ENCODE peak calls at places on chromosomes 5 and 9, in seven cellular contexts. C is Panc1, Z is neural crest cell, Q is HFFc6, V is endothelial cell, N is IMR-90, Y is cardiac fibroblast. J is an unnamed sample.

GRCh38 chr5:115267617-115268016 is 4.9 kb upstream of the PGGT1B start:
- DNase-seq in C (no peak), Z (no peak), Q (peak), V (no peak), N (peak), Y (peak), J (no peak)

GRCh38 chr5:73596705-73597328 is 29.2 kb upstream of the ARHGEF28 start:
- DNase-seq in C (no peak), Z (peak), Q (peak), V (peak), N (peak), Y (peak), J (no peak)

GRCh38 chr9:112361602-112362001 is 18.3 kb upstream of the HSDL2 start:
- DNase-seq in C (no peak), Z (peak), Q (peak), V (peak), N (peak), Y (peak), J (no peak)

GRCh38 chr5:32261198-32261597 is 51.5 kb downstream of the MTMR12 start:
- DNase-seq in C (no peak), Z (no peak), Q (no peak), V (no peak), N (no peak), Y (peak), J (no peak)

GRCh38 chr5:144298658-144299057 is 128.0 kb downstream of the KCTD16 start:
- DNase-seq in C (no peak), Z (no peak), Q (no peak), V (no peak), N (no peak), Y (no peak), J (no peak)

GRCh38 chr9:73451003-73451402 is 299.3 kb downstream of the ANXA1 start:
- DNase-seq in C (no peak), Z (no peak), Q (no peak), V (no peak), N (no peak), Y (no peak), J (no peak)

GRCh38 chr9:129555512-129556203 is 65.2 kb downstream of the C9orf50 start:
- DNase-seq in C (no peak), Z (no peak), Q (no peak), V (no peak), N (peak), Y (no peak), J (no peak)

GRCh38 chr9:135971892-135972291 is 10.7 kb upstream of the UBAC1 start:
- DNase-seq in C (no peak), Z (no peak), Q (no peak), V (peak), N (no peak), Y (no peak), J (peak)

GRCh38 chr5:73115399-73116051 is 4.8 kb upstream of the TMEM171 start:
- DNase-seq in C (no peak), Z (no peak), Q (peak), V (no peak), N (peak), Y (peak), J (no peak)

GRCh38 chr9:12811935-12812334 is 37.1 kb downstream of the LURAP1L start:
- DNase-seq in C (no peak), Z (no peak), Q (no peak), V (no peak), N (no peak), Y (no peak), J (no peak)

DNA sequence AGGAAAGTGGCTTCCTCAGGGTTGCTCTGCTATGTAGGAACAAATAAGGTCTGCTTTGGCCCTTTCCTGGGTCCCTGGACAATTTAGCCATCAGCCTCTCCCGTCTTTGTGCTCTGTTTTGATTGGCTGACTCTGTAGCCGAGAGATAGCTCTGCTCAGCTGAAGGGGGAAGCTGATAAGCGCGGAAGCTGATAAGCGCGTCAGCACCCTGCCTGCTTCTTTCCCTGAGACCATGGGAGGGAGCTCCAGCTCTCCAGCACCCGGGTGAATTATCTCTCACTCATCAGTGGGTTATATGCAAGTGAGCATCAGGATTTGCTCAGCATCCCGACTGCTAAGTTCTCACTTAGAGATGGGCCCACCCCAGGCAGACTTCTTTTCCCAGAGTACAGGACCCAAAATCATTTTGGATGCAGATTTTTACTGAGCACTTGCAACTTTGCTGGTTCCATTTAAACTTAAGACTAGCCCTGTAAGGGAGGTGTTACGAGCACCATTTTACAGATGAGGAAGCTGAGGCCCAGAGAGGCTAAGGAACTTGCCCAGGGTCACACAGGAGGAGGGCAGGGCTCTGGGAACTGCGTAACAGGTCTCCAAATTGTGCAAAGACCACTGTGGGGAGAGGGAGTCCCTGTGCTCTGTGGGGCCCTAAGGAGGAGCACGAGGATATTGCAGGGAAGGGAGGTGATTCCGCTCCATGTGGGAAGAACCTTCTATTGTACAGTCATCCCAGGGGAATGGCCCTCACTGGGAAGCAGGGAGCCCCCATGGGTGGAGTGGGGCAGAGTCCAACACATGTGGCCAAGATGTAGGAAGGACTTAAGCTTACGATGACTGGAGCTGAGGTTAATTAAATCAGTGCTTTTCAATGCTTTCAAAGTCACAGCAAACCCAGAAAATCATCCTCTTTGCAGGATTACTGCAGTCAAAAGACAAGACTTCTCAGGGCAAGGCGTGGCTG is 83.7 kb upstream of the ORM1 start:
- DNase-seq in C (no peak), Z (no peak), Q (peak), V (no peak), N (peak), Y (peak), J (no peak)
- TF ChIP-seq CTCF in C (no peak), Z (no peak), Q (peak), V (no peak), N (peak), Y (peak), J (no peak)

GRCh38 chr5:65034782-65035181 is 266.1 kb downstream of the CWC27 start:
- DNase-seq in C (no peak), Z (no peak), Q (no peak), V (peak), N (no peak), Y (no peak), J (no peak)

GRCh38 chr5:65041296-65042158 is 272.8 kb downstream of the CWC27 start:
- DNase-seq in C (no peak), Z (no peak), Q (peak), V (no peak), N (peak), Y (peak), J (no peak)

GRCh38 chr5:65035212-65036206 is 266.8 kb downstream of the CWC27 start:
- DNase-seq in C (peak), Z (peak), Q (peak), V (peak), N (peak), Y (peak), J (peak)

GRCh38 chr5:65034029-65034781 is 265.5 kb downstream of the CWC27 start:
- DNase-seq in C (no peak), Z (no peak), Q (no peak), V (no peak), N (no peak), Y (peak), J (no peak)

DNA sequence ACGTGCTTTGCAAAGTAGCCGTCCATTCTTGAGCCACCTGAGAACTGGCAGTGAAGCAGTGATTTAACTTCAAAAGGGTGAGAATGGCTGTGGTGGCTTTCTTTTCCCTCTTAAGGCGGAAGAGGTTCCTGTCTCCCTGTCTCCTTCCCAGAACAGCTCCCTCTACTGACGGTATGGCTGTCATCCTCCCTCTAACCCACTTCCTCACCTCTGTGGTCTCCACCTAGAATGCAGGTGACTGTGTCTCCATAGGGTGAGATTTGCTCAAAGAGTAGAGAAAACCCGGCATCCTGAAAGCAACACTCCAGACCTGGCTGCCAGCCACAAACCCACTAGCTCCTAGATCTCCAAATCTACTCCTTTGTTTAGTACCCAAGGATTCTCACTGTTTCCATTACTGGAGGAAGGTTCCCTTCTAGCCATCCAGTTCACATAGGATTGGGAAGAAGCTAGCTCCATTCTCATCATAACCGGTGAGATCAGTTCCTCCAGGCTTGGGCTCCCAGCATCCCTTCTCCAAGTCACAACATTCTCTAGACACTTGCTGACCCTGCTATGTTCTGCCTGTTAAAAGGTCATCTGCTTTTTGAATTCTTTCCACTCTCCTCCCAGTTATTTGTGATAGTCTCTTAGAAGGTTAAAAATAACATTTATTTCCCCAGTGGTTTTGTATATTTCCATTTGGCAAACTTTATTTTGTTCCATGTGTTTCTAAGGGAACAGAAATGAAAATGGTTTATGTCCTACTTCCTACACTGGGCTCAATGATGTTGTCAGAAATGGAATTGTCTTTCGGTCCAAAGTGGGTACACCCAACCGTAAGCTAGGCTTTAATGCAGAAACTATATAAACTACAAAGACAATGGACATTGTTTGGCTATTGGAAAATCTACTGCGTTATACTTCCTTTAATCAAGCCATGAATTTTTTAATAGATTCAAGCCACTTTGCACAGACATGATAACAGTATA is 269.4 kb downstream of the CWC27 start:
- DNase-seq in C (no peak), Z (no peak), Q (no peak), V (no peak), N (no peak), Y (peak), J (no peak)
- TF ChIP-seq CTCF in C (peak), Z (peak), Q (peak), V (no peak), N (peak), Y (peak), J (peak)

GRCh38 chr9:116116411-116116810 is 37.2 kb upstream of the PAPPA start:
- DNase-seq in C (no peak), Z (no peak), Q (no peak), V (no peak), N (no peak), Y (no peak), J (no peak)

GRCh38 chr9:116115731-116116353 is 37.7 kb upstream of the PAPPA start:
- DNase-seq in C (no peak), Z (no peak), Q (peak), V (no peak), N (peak), Y (peak), J (no peak)

DNA sequence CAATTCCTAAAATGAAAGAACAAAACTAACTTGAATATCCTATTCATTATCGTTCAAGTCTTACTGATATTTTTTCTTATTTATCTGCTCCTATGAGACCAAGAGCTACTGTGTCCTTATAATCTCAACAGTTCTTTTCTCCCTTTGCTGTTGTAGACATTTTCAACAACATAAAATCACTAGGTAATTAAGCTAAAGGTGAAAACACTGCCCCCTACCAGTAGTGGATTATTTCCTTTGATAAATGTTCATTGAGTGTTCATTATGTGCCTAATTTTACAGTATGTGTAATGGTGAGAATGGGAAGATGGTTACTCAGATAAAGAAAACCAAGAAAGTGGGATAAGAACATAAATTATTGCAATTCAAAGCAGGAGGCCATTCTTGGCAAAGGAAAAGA is 41.4 kb upstream of the PAPPA start:
- DNase-seq in C (no peak), Z (no peak), Q (peak), V (no peak), N (peak), Y (peak), J (no peak)
- TF ChIP-seq CTCF in C (no peak), Z (peak), Q (peak), V (peak), N (peak), Y (peak), J (peak)

GRCh38 chr5:128083811-128084227 is 253 bp downstream of the SLC12A2 start:
- DNase-seq in C (no peak), Z (peak), Q (no peak), V (peak), N (peak), Y (no peak), J (peak)
- TF ChIP-seq CTCF in C (peak), Z (peak), Q (peak), V (peak), N (peak), Y (no peak), J (peak)

GRCh38 chr5:113381015-113381326 is 53.8 kb downstream of the TSSK1B start:
- DNase-seq in C (no peak), Z (no peak), Q (no peak), V (no peak), N (no peak), Y (no peak), J (no peak)

GRCh38 chr5:113387844-113388243 is 46.9 kb downstream of the TSSK1B start:
- DNase-seq in C (no peak), Z (no peak), Q (no peak), V (no peak), N (no peak), Y (no peak), J (no peak)

GRCh38 chr5:113382736-113383135 is 52.1 kb downstream of the TSSK1B start:
- DNase-seq in C (no peak), Z (no peak), Q (no peak), V (no peak), N (no peak), Y (peak), J (no peak)

GRCh38 chr5:113381791-113382190 is 53.0 kb downstream of the TSSK1B start:
- DNase-seq in C (no peak), Z (no peak), Q (no peak), V (no peak), N (no peak), Y (no peak), J (no peak)

GRCh38 chr5:113384787-113385186 is 50.0 kb downstream of the TSSK1B start:
- DNase-seq in C (no peak), Z (no peak), Q (no peak), V (no peak), N (no peak), Y (no peak), J (no peak)
- TF ChIP-seq CTCF in C (no peak), Z (no peak), Q (no peak), V (no peak), N (no peak), Y (no peak), J (no peak)

GRCh38 chr5:109482748-109483147 is 73.0 kb upstream of the PJA2 start:
- DNase-seq in C (no peak), Z (no peak), Q (no peak), V (no peak), N (no peak), Y (no peak), J (no peak)

GRCh38 chr5:109476292-109476691 is 66.5 kb upstream of the PJA2 start:
- DNase-seq in C (no peak), Z (no peak), Q (no peak), V (no peak), N (no peak), Y (no peak), J (no peak)

GRCh38 chr5:109483395-109483974 is 73.7 kb upstream of the PJA2 start:
- DNase-seq in C (no peak), Z (no peak), Q (no peak), V (no peak), N (no peak), Y (no peak), J (no peak)

GRCh38 chr5:109478830-109479229 is 69.1 kb upstream of the PJA2 start:
- DNase-seq in C (no peak), Z (no peak), Q (no peak), V (no peak), N (no peak), Y (no peak), J (no peak)

GRCh38 chr5:109479260-109479860 is 69.6 kb upstream of the PJA2 start:
- DNase-seq in C (no peak), Z (no peak), Q (peak), V (no peak), N (peak), Y (peak), J (no peak)
- TF ChIP-seq CTCF in C (peak), Z (peak), Q (peak), V (peak), N (peak), Y (peak), J (peak)

GRCh38 chr5:130720355-130720754 is 444.7 kb downstream of the HINT1 start:
- DNase-seq in C (no peak), Z (no peak), Q (no peak), V (no peak), N (no peak), Y (peak), J (no peak)
- TF ChIP-seq CTCF in C (peak), Z (peak), Q (no peak), V (peak), N (no peak), Y (peak), J (peak)

J was measured in progenitor cell of endocrine pancreas.